ENCODE peak calls at places on chromosome 6, in five cellular contexts. V, Q, N, D and M are unnamed samples.
A peak's percentile ranks its signal among the peaks of the same experiment; 100 is the strongest.

GRCh38 chr6:85551264-85551663 is 42.4 kb downstream of the SNX14 start:
- DNase-seq in N (no peak), V (no peak), D (no peak), Q (no peak), M (no peak)

GRCh38 chr6:134577998-134578397 is 260.1 kb upstream of the SGK1 start:
- DNase-seq in N (no peak), Q (no peak), D (no peak), V (no peak), M (no peak)

GRCh38 chr6:7106752-7107577 is 796 bp upstream of the RREB1 start:
- DNase-seq in Q (peak; percentile 56), D (peak; percentile 54), N (peak; percentile 76), V (peak; percentile 60), M (peak; percentile 74)

GRCh38 chr6:147298461-147298860 is 94.2 kb downstream of the STXBP5 start:
- DNase-seq in Q (no peak), D (no peak), N (no peak), V (no peak), M (no peak)

GRCh38 chr6:135851442-135852271 is at the start of gene PDE7B:
- DNase-seq in N (peak; percentile 60), D (peak; percentile 18), V (peak; percentile 12), Q (peak; percentile 90), M (peak; percentile 56)

GRCh38 chr6:156425374-156425773 is 351.8 kb upstream of the ARID1B start:
- DNase-seq in Q (no peak), N (no peak), D (no peak), V (no peak), M (no peak)

GRCh38 chr6:18118330-18118729 is 4.1 kb downstream of the NHLRC1 start:
- DNase-seq in D (no peak), N (no peak), Q (peak; percentile 72), V (no peak), M (no peak)

GRCh38 chr6:131937703-131938631 is 13.2 kb downstream of the CCN2 start:
- DNase-seq in D (no peak), V (no peak), Q (no peak), N (no peak), M (no peak)

GRCh38 chr6:14903176-14904088 is 342.4 kb upstream of the JARID2 start:
- DNase-seq in Q (no peak), V (no peak), N (no peak), D (no peak), M (no peak)

GRCh38 chr6:134546962-134547645 is 229.2 kb upstream of the SGK1 start:
- DNase-seq in V (no peak), D (no peak), N (no peak), Q (no peak), M (no peak)

GRCh38 chr6:168995526-168996100 is 258.0 kb downstream of the THBS2 start:
- DNase-seq in V (no peak), Q (no peak), D (no peak), N (no peak), M (no peak)

GRCh38 chr6:36120539-36120938 is 9.8 kb upstream of the MAPK13 start:
- DNase-seq in D (peak; percentile 43), V (peak; percentile 57), Q (no peak), N (peak; percentile 79), M (peak; percentile 70)